ENCODE peak calls at places on chromosomes 1 and 21, in five cellular contexts. D is A549, I is GM12878, L is HepG2, B is K562. G is an unnamed sample.

GRCh38 chr1:207631137-207631536 is 13.8 kb upstream of the CR1L start:
- DNase-seq in D (no peak), I (no peak), L (no peak), B (no peak), G (no peak)

GRCh38 chr1:91124989-91125417 is 103.2 kb upstream of the ZNF644 start:
- DNase-seq in D (no peak), I (no peak), L (no peak), B (no peak), G (no peak)

GRCh38 chr1:231134624-231135023 is 27.2 kb upstream of the TRIM67 start:
- DNase-seq in D (peak), I (no peak), L (no peak), B (no peak), G (no peak)

GRCh38 chr1:199135901-199136300 is 497.1 kb downstream of the PTPRC start:
- DNase-seq in D (no peak), I (no peak), L (no peak), B (no peak), G (no peak)

GRCh38 chr1:213055767-213056166 is 4.7 kb downstream of the RPS6KC1 start:
- DNase-seq in D (no peak), I (no peak), L (no peak), B (no peak), G (no peak)

GRCh38 chr1:109929588-109930251 is 19.1 kb downstream of the CSF1 start:
- DNase-seq in D (no peak), I (no peak), L (no peak), B (no peak), G (no peak)

GRCh38 chr1:162916407-162916806 is 55.4 kb upstream of the CCDC190 start:
- DNase-seq in D (no peak), I (no peak), L (no peak), B (no peak), G (no peak)

GRCh38 chr1:154767315-154768240 is 102.5 kb downstream of the KCNN3 start:
- DNase-seq in D (no peak), I (no peak), L (no peak), B (no peak), G (no peak)

GRCh38 chr1:174314433-174314832 is 133.3 kb upstream of the GPR52 start:
- DNase-seq in D (no peak), I (no peak), L (no peak), B (no peak), G (no peak)

GRCh38 chr1:165381745-165382530 is 25.4 kb upstream of the LMX1A start:
- DNase-seq in D (no peak), I (no peak), L (no peak), B (no peak), G (no peak)

GRCh38 chr21:38664315-38664714 is 141.4 kb upstream of the ETS2 start:
- DNase-seq in D (no peak), I (no peak), L (no peak), B (no peak), G (peak)

GRCh38 chr21:45974073-45975016 is 7.2 kb upstream of the COL6A1 start:
- DNase-seq in D (no peak), I (no peak), L (no peak), B (no peak), G (peak)

GRCh38 chr1:156643266-156644092 is 1.6 kb downstream of the BCAN start:
- DNase-seq in D (no peak), I (no peak), L (no peak), B (no peak), G (no peak)

GRCh38 chr1:195717651-195718050 is 890.6 kb downstream of the KCNT2 start:
- DNase-seq in D (peak), I (no peak), L (no peak), B (no peak), G (peak)

GRCh38 chr1:172638885-172639831 is 19.7 kb upstream of the FASLG start:
- DNase-seq in D (peak), I (peak), L (peak), B (no peak), G (no peak)

GRCh38 chr1:155466996-155467395 is 95.6 kb downstream of the ASH1L start:
- DNase-seq in D (peak), I (no peak), L (no peak), B (no peak), G (no peak)

GRCh38 chr1:9194024-9194423 is 40.5 kb upstream of the H6PD start:
- DNase-seq in D (peak), I (no peak), L (peak), B (no peak), G (no peak)

DNA sequence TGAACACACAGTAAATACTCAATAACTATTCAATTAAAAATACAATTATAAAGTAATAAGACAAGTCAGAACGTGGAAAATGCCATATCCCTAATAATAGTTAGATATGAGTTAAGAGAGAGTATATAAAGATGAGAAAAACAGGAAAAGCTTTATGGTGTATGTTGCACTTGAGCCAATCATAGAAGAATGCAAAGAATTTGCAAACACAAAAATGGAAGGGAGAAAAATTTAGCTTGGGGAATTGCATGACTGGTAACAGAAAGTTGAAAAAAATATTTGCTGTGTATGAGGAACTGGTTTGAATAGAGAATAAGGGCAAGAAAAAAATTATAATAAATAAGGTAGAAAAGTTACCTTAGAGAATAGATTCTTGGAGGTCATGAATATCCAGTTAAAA is 739.6 kb upstream of the CXADR start:
- DNase-seq in D (no peak), I (no peak), L (no peak), B (no peak), G (no peak)
- TF ChIP-seq JUNB in D (no peak), I (no peak), L (no peak), B (no peak), G (no peak)

GRCh38 chr1:178345821-178346220 is 150.9 kb downstream of the CLEC20A start:
- DNase-seq in D (no peak), I (no peak), L (no peak), B (no peak), G (no peak)

GRCh38 chr1:178339834-178340233 is 156.9 kb downstream of the CLEC20A start:
- DNase-seq in D (no peak), I (no peak), L (no peak), B (no peak), G (no peak)

GRCh38 chr1:178345238-178345637 is 151.5 kb downstream of the CLEC20A start:
- DNase-seq in D (no peak), I (no peak), L (peak), B (no peak), G (no peak)

GRCh38 chr1:178341218-178341956 is 155.4 kb downstream of the CLEC20A start:
- DNase-seq in D (peak), I (no peak), L (no peak), B (no peak), G (peak)

DNA sequence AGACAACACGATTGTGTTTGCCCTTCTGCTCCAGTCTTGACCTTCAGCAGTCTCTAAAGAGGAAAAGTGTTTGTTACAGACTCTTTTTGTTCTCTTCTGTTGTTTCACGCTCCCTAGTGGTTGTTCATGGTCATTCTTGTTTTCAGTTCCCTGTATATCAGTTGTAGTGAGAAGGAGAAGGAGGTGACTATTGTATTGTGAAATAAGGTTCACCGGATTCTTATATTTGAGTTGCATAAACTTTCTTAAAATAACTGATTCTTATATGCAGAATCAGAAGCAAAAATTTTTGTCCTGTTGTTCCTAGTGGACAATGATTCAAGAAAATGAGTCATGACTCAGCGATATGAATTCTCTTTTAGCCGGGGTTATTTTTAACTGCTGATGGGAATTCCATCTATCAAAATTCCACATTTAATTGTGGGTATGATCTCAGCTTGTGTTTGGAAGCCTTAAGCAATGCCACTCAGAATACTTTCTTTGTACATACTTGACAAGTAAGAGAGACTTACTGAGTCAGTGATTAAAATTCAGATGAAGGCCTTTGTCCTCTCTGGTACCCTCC is 152.2 kb downstream of the CLEC20A start:
- DNase-seq in D (peak), I (peak), L (peak), B (peak), G (peak)
- TF ChIP-seq JUNB in D (peak), I (no peak), L (no peak), B (no peak), G (no peak)

DNA sequence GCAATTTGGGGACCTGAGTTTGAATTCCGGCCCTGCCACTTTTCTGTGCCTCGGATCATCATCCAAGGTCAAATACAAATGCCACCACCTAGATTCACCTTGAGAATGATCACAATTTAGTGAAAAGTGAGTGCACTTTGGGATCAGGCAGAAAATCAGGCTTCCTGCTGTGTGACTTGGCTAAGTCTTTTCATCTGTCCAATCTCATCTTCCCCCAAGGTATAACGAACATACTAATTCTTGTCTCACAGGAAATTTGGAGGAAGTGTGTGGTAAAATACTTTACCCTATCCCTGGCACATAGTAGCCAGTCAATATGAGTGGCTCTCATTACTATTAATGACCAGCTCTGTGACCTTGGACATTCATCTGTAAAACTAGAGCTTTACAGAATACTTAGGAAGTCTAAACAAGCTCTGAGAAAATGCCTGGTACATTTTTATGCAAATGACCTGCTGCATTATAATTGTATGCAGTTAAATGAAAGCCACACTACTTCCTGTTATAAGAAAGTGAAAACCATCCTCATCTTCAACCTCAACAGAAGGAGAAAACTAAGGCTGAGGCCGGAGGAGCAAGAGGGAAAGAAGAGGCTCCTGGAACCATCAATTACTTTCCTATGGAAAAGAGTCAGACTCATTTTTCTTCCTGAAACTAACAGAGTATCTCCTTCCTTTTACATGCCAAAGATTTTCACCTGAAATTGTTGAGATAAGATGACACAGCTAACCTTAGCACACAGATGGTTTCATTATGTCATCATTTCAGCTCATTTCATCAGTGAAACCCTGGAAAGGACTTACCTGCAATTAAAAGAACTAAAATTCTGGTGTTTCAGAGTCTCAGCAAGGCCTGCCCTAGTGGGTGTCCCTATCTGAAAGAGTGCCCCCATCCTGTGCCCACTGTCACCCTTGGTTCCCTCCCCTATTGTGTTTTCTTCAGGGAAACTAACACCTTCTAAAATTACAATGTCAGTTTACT is 32.6 kb upstream of the RGS8 start:
- DNase-seq in D (no peak), I (peak), L (no peak), B (no peak), G (no peak)
- TF ChIP-seq JUNB in D (no peak), I (no peak), L (no peak), B (no peak), G (no peak)

GRCh38 chr21:42215942-42216725 is 2.8 kb upstream of the ABCG1 start:
- DNase-seq in D (no peak), I (no peak), L (no peak), B (no peak), G (no peak)
- TF ChIP-seq JUNB in D (no peak), I (no peak), L (no peak), B (no peak), G (no peak)

DNA sequence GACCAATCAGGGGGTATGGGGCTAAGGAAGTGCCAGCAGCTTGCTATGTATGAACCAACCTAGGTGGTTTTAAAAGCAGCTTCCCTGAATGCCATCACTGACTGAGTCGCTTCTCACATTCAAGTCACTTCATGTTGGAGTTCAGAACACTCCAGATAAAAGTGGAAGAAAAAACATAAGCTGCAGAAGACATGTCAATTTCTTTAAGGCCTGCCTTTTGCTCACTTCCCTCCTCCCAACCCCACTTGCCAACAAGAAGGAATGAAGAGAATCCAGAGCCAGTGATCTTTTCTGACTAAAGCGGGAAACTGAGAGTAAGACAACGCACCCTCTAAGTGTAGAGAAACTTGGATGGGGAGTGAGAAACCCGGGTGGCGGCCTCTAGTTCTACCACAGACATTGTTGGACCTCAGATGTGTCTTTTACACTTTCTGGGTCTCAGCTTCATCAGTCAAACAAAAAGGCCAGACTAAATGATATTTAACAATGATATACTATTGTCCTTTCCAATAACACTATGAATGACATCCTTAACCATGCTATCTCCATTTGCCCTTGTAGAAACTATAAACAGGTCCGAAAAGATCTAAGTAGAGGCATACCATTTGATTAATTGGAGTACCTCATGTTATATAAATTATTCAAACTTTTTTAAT is 54.1 kb downstream of the LUZP1 start:
- DNase-seq in D (no peak), I (no peak), L (no peak), B (peak), G (no peak)
- TF ChIP-seq JUNB in D (no peak), I (no peak), L (no peak), B (no peak), G (no peak)

DNA sequence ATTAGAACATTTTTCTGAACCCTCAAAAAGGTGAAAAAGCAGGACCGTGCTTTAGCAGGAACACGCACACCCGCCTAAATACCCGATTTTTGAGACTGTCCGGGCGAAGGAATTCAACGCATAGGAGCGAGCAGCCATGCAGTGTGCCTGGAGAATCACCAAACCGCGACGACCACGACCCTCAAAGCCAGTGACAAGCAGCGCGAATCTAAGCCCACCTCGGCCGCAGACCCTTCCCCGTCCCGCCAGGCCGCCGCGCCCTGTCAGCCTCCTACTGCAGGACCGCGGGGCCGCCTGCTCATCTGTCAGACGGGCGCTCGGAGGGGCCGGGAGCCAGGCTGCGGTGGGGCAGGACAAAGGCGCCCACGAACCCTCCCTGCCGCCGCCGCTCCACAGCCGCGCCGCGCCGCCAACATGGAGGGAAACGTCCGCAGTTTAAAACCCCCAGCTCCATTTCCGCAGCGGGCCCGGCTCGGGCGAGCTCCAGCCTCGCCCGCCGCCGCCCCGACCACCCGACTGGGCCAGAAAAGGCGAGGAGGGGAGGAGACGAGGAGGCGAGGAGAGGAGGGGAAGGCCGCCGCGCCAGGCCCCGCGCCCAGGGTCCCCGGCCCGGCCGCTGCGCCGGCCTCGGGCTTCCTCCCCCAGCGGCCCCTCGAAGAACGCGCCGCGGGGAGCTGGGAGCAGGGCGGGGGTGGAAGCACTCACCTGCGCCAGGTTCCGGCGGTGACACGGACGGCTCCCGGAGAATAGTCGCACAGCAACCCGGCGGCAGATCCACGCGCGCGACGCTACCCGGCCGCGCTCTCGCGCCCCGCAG is at the start of gene LBR:
- DNase-seq in D (no peak), I (no peak), L (no peak), B (peak), G (peak)
- TF ChIP-seq JUNB in D (no peak), I (no peak), L (no peak), B (no peak), G (no peak)

GRCh38 chr1:2112280-2112701 is 62.1 kb downstream of the PRKCZ start:
- DNase-seq in D (no peak), I (peak), L (no peak), B (no peak), G (no peak)
- TF ChIP-seq JUNB in D (no peak), I (no peak), L (no peak), B (no peak), G (no peak)

GRCh38 chr1:93625582-93626327 is 55.9 kb downstream of the BCAR3 start:
- DNase-seq in D (no peak), I (no peak), L (no peak), B (no peak), G (no peak)
- TF ChIP-seq JUNB in D (no peak), I (no peak), L (no peak), B (no peak), G (no peak)

DNA sequence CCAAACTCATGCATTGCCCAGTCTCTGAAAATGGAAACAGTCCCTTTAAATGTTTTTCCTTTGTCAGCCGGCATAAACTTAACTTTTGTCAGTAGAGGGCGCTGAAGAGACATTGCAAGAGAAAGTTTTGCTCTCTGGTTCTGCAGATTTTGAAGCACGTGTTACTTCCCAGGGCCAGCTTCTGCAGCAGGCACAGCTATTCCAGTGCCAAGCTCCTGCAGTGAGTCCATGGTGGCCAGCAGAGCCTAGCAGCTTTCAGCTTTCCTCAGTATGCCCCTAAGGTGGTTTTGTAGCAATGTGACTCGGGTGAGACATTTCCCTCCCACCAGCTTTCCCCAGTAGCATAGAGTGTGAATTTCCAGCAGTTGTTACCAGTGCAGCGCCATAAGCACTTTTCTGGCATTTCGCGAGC is 2.6 kb upstream of the IFI44L start:
- DNase-seq in D (peak), I (peak), L (peak), B (peak), G (peak)
- TF ChIP-seq JUNB in D (no peak), I (no peak), L (no peak), B (no peak), G (no peak)